ENCODE peak calls at places on chromosomes 6 and 20, in six cellular contexts. Q is suprapubic skin, A is HepG2, Z is GM23338, E is HL-60, F is vagina. M is an unnamed sample.

GRCh38 chr6:152246554-152247337 is 390.4 kb downstream of the SYNE1 start:
- DNase-seq in A (no peak), Z (no peak), F (no peak), Q (no peak), E (no peak), M (no peak)

GRCh38 chr6:163764565-163764964 is 350.0 kb downstream of the QKI start:
- DNase-seq in F (no peak), Q (no peak), A (no peak), E (no peak), Z (no peak), M (no peak)

GRCh38 chr6:137093183-137094069 is 48.7 kb upstream of the IL20RA start:
- DNase-seq in Q (no peak), Z (no peak), A (no peak), E (no peak), F (no peak), M (no peak)

GRCh38 chr20:46135856-46136633 is 17.9 kb downstream of the CD40 start:
- DNase-seq in Z (peak), Q (no peak), A (no peak), F (no peak), E (no peak), M (no peak)

GRCh38 chr6:18392346-18392877 is 5.3 kb downstream of the RNF144B start:
- DNase-seq in A (no peak), F (no peak), E (no peak), Z (no peak), Q (no peak), M (no peak)

GRCh38 chr6:78597966-78598365 is 269.4 kb upstream of the IRAK1BP1 start:
- DNase-seq in A (no peak), E (no peak), Z (no peak), F (no peak), Q (no peak), M (no peak)

GRCh38 chr6:79466222-79466834 is 70.9 kb downstream of the LCA5 start:
- DNase-seq in A (no peak), F (no peak), Z (peak), E (no peak), Q (no peak), M (peak)

GRCh38 chr20:13342469-13343242 is 121.6 kb downstream of the ISM1 start:
- DNase-seq in Q (peak), F (no peak), A (no peak), Z (no peak), E (no peak), M (no peak)

GRCh38 chr20:62360854-62361798 is 6.0 kb downstream of the LAMA5 start:
- DNase-seq in Q (no peak), E (no peak), Z (peak), F (no peak), A (no peak), M (no peak)

GRCh38 chr6:44039839-44040350 is 87.4 kb downstream of the MRPL14 start:
- DNase-seq in Z (no peak), E (no peak), A (no peak), Q (no peak), F (no peak), M (no peak)

GRCh38 chr6:150492507-150492906 is 107.2 kb upstream of the PLEKHG1 start:
- DNase-seq in E (no peak), Q (no peak), A (no peak), Z (peak), F (no peak), M (peak)

GRCh38 chr6:133463789-133464188 is 222.6 kb downstream of the EYA4 start:
- DNase-seq in F (no peak), E (no peak), Z (no peak), Q (no peak), A (no peak), M (no peak)

DNA sequence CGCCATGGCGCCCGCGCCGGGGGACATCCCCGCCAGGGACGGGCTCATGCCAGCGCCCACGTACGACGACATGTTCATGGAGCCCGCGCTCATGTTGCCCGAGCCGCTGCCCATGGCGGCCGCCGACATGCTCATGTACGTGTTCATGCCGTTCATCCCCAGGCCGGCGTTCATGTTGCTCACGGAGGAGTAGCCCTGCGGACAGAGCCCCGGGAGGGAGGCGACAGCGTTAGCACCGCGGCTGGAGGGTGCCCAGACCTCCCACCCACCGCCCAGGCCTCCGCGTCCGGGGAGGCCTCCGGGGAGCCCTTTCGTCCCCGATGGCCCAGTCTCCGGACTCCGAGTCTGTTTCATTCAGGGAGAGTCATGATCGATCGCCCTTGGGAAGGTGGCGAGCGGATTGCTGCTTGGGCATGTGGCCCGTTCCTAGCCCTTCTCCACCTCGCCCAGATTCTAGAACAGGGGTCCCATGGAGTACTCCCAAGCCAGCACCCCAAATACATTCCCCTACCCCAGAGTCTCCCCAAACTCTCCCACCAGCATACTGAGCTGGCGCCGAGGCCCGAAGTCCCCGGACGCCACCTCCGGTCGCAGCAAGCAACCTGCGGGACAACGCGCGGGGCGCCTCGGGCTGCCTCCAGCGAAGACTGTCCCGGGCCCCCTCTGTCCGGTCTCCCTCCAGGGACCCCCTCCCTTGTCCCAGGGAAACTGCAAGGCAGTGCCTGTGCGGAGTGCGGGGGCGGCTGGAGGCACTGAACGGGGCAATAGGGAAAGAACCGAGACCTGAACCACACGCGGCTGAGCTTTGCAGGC is 1.2 kb downstream of the FOXA2 start:
- DNase-seq in A (peak), F (no peak), Q (no peak), E (no peak), Z (peak), M (no peak)
- H3K27ac ChIP-seq in A (peak), F (no peak), Q (no peak), E (no peak), Z (no peak), M (no peak)

GRCh38 chr6:167747152-167747427 is 79.6 kb upstream of the AFDN start:
- DNase-seq in Q (no peak), E (no peak), Z (no peak), A (no peak), F (no peak), M (no peak)

GRCh38 chr6:167748046-167748445 is 78.7 kb upstream of the AFDN start:
- DNase-seq in Z (no peak), E (no peak), A (no peak), Q (no peak), F (no peak), M (no peak)

GRCh38 chr6:167746377-167747151 is 80.1 kb upstream of the AFDN start:
- DNase-seq in F (no peak), Z (no peak), A (no peak), E (no peak), Q (no peak), M (no peak)

GRCh38 chr6:167747645-167748044 is 79.1 kb upstream of the AFDN start:
- DNase-seq in E (no peak), Z (no peak), F (no peak), A (no peak), Q (no peak), M (no peak)

DNA sequence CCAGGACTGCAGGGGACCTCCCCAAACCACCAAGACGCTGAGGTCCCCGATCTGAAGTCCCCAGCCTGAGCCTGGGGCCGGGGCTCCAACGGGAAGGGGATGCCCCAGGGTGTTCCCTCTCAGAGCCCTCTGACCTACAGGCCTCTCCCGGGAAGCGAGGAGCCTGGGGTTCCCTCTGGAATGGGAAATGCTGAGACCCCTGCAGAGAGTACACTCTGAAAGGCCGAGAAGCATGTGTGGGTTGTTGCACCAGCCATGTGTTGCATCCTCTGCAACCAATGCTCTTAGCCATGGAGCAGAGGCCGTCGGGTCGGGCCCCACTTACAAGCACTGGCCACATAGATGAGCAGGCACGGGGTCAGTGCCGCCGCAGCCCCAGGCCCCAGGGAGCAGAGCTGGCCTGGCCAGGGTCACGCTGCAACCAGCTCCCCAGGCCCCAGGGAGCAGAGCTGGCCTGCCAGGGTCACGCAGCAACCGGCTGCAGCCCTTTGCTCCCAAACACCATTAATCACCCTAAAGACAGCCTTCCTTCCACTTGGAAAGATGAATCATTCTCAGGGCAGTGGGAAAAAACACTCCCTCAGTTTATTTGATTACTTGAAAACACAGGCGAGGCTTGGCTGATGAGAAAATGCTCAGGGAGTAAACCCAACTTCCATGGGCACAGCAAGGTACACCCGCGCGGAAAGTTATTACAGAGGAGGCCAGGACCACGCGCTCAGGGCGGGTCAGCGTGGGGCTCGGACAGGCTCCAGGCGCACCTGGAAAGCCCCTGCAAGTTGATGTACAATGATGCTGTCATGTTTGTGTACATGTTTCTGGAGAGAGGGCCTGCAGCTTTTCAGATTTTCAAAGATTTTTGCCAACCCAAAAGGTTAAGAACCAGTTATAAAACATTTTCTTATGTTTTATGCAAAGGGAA is 78.0 kb upstream of the AFDN start:
- DNase-seq in Z (no peak), A (no peak), Q (no peak), F (no peak), E (no peak), M (no peak)
- TF ChIP-seq POLR2AphosphoS5 in Z (no peak), A (no peak), Q (no peak), F (no peak), E (no peak), M (no peak)

DNA sequence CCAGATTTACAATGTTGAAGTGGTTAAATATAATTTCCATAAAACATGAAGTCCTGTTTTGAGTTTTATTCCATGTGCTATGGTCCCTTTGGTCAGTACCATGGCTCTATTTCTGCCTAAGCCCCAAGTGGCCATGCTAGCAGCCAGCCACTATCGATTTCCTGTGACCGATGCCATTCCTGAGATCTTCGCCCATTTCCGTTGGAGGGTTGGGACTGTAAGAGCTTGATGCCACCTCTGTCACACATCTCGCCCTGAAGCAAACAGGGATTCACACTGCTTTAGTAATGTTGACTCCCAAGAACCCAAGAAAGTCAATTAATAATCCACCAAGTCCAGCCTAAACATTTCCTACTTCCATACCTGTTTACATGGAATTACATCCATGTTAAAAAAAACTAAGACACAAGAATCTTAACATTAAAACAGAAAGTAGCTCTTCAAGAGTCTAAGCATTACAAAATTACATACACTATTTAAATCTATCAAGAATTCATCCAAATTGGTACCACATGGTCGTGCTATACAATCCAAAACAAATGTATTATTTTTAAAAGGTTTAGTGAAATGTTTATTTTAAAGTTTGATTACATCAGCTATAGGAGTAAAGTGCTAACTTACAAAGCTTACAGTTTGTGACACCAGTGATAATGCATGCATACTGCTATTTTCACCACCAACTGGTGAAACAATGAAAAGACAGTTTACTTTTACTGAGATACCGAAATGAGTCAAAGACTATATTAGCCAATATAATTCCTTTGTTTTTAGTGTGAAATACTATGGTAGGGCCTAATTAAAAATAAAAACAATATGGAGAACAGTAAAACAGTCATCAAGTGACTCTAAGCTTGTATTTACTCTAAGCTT is 2.5 kb downstream of the RBM39 start:
- DNase-seq in F (no peak), Q (no peak), A (peak), Z (peak), E (no peak), M (no peak)
- H3K27ac ChIP-seq in F (peak), Q (peak), A (no peak), Z (peak), E (peak), M (no peak)

GRCh38 chr6:160054271-160054670 is 67.3 kb upstream of the SLC22A1 start:
- DNase-seq in F (no peak), Z (no peak), E (no peak), Q (no peak), A (no peak), M (no peak)

GRCh38 chr6:160048471-160048870 is 73.1 kb upstream of the SLC22A1 start:
- DNase-seq in A (no peak), Z (no peak), F (no peak), Q (no peak), E (no peak), M (no peak)

GRCh38 chr6:160050022-160050421 is 71.6 kb upstream of the SLC22A1 start:
- DNase-seq in E (no peak), A (no peak), F (no peak), Q (no peak), Z (no peak), M (no peak)

GRCh38 chr6:160049346-160049745 is 72.3 kb upstream of the SLC22A1 start:
- DNase-seq in A (no peak), Q (no peak), Z (no peak), F (no peak), E (no peak), M (no peak)

GRCh38 chr6:160051390-160051789 is 70.2 kb upstream of the SLC22A1 start:
- DNase-seq in E (peak), Q (no peak), A (no peak), Z (no peak), F (no peak), M (no peak)
- TF ChIP-seq POLR2AphosphoS5 in E (peak), Q (no peak), A (no peak), Z (no peak), F (no peak), M (no peak)

GRCh38 chr6:157063176-157063934 is 260.0 kb downstream of the TMEM242 start:
- DNase-seq in Z (peak), Q (no peak), A (no peak), E (no peak), F (no peak), M (no peak)

GRCh38 chr6:157061770-157062594 is 261.3 kb downstream of the TMEM242 start:
- DNase-seq in Z (no peak), A (no peak), Q (no peak), E (no peak), F (no peak), M (no peak)

GRCh38 chr6:157058574-157058973 is 264.7 kb downstream of the TMEM242 start:
- DNase-seq in E (no peak), Z (no peak), F (no peak), A (no peak), Q (no peak), M (no peak)

GRCh38 chr6:157059781-157060180 is 263.5 kb downstream of the TMEM242 start:
- DNase-seq in A (no peak), Q (no peak), Z (no peak), F (no peak), E (no peak), M (no peak)

GRCh38 chr6:157060440-157060949 is 262.8 kb downstream of the TMEM242 start:
- DNase-seq in E (no peak), Z (no peak), Q (no peak), F (no peak), A (no peak), M (no peak)
- H3K27ac ChIP-seq in E (no peak), Z (no peak), Q (no peak), F (no peak), A (no peak), M (no peak)

DNA sequence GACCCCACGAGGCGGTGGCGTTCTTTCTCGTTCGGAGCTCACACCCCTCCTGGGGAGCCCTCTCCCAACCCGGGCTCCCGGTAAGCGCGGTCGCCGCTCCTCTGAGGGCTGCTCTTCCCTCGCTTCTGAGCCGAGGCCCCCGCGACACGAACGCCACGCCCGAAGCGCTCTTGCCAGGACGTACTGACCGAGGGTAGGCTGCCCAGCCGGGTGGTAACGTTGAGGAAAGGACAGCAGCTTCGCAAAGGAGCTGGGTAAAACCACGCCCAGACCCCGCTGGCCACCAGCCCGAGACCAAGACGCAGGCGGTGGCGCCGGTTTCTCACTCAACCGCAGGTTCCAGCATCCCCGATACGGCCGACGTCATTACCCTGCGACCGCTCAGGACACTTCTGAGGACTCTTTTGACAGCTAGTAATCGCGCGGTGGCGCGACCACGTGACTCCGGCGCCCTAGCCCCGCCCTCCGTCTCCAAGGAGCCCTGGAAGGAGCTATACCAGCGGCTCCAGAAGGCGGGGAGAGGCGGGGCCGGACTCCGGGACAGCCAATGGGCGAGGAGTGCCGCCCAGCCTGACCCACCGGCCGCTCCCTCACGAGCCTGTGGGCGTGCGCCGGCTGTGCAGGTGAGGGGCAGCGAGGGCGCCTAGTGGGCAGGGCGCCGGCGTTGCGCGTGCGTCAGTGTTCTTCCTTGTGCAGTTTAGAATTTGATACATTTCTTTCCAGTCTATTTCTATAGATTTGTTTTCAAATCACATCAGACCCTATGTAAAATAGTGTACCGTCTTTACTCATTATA is 4.0 kb upstream of the GZF1 start:
- DNase-seq in F (peak), A (peak), Z (peak), E (peak), Q (peak), M (peak)
- TF ChIP-seq POLR2AphosphoS5 in F (peak), A (peak), Z (peak), E (peak), Q (peak), M (peak)

GRCh38 chr6:35725721-35726438 is 11.0 kb upstream of the ARMC12 start:
- DNase-seq in Z (no peak), A (peak), F (peak), E (peak), Q (peak), M (no peak)

GRCh38 chr6:35724059-35724458 is 12.8 kb upstream of the ARMC12 start:
- DNase-seq in F (no peak), Q (no peak), Z (no peak), A (no peak), E (no peak), M (no peak)

GRCh38 chr6:35724471-35724870 is 12.4 kb upstream of the ARMC12 start:
- DNase-seq in A (no peak), Z (no peak), E (no peak), Q (no peak), F (no peak), M (no peak)

GRCh38 chr6:35723587-35723986 is 13.2 kb upstream of the ARMC12 start:
- DNase-seq in Z (no peak), A (no peak), Q (no peak), E (no peak), F (no peak), M (no peak)

GRCh38 chr6:35725081-35725708 is 11.6 kb upstream of the ARMC12 start:
- DNase-seq in Z (no peak), Q (no peak), A (no peak), E (no peak), F (no peak), M (no peak)
- H3K27ac ChIP-seq in Z (no peak), Q (peak), A (no peak), E (peak), F (peak), M (no peak)